ENCODE peak calls at places on chromosomes 1 and 21, in ten cellular contexts. H is OCI-LY7, Z is esophagus squamous epithelium, I is HL-60, E is tibial artery, N is AG09309, Y is A673, B is astrocyte of the spinal cord, W is GM12865, T is transverse colon. S is an unnamed sample.

GRCh38 chr21:22609802-22610201 is 1611.6 kb downstream of the NCAM2 start:
- DNase-seq in H (no peak), Z (no peak), W (no peak), E (no peak), N (no peak), B (no peak), Y (no peak), I (no peak), T (no peak), S (no peak)

GRCh38 chr1:168960595-168960994 is 145.9 kb upstream of the ATP1B1 start:
- DNase-seq in Z (no peak), H (no peak), Y (no peak), I (no peak), W (no peak), E (no peak), N (no peak), B (no peak), T (peak; percentile 35), S (no peak)

GRCh38 chr1:40898434-40898900 is 36.3 kb upstream of the CITED4 start:
- DNase-seq in I (no peak), Z (no peak), N (no peak), H (no peak), W (peak; percentile 65), T (no peak), Y (no peak), E (no peak), B (peak; percentile 23), S (no peak)

GRCh38 chr1:211326140-211326527 is 499 bp upstream of the TRAF5 start:
- DNase-seq in Y (no peak), N (no peak), B (no peak), W (no peak), Z (no peak), E (no peak), T (no peak), H (no peak), I (no peak), S (no peak)

GRCh38 chr1:40313329-40313957 is 3.6 kb downstream of the COL9A2 start:
- DNase-seq in I (no peak), W (peak; percentile 69), Z (no peak), N (no peak), T (no peak), B (no peak), Y (no peak), E (no peak), H (peak; percentile 71), S (no peak)

GRCh38 chr1:40341509-40342380 is 24.7 kb upstream of the COL9A2 start:
- DNase-seq in Z (no peak), N (no peak), I (no peak), W (peak; percentile 32), B (no peak), E (no peak), T (no peak), Y (no peak), H (peak; percentile 50), S (no peak)

GRCh38 chr1:210496063-210496462 is 167.4 kb downstream of the HHAT start:
- DNase-seq in Y (no peak), N (peak; percentile 32), Z (no peak), B (peak; percentile 86), T (no peak), E (no peak), H (no peak), I (no peak), W (no peak), S (no peak)

GRCh38 chr1:225603538-225604354 is 49.2 kb downstream of the ENAH start:
- DNase-seq in H (no peak), N (no peak), Z (no peak), E (no peak), I (no peak), W (no peak), B (peak; percentile 78), Y (peak; percentile 39), T (no peak), S (no peak)

GRCh38 chr21:45019076-45019886 is 55.1 kb upstream of the ADARB1 start:
- DNase-seq in B (no peak), N (no peak), W (no peak), H (no peak), Y (peak; percentile 58), E (peak; percentile 93), T (peak; percentile 8), I (no peak), Z (no peak), S (no peak)

GRCh38 chr1:56235909-56236510 is 343.4 kb downstream of the PLPP3 start:
- DNase-seq in H (no peak), N (no peak), B (no peak), T (no peak), E (no peak), Z (no peak), W (no peak), I (no peak), Y (no peak), S (no peak)

GRCh38 chr1:36476945-36477344 is 5.8 kb downstream of the CSF3R start:
- DNase-seq in W (no peak), T (no peak), N (no peak), Y (no peak), B (no peak), E (no peak), I (no peak), Z (no peak), H (no peak), S (no peak)

GRCh38 chr1:153293480-153293775 is 19.3 kb downstream of the PGLYRP3 start:
- DNase-seq in Z (no peak), H (no peak), N (no peak), T (no peak), W (no peak), Y (no peak), B (no peak), E (no peak), I (no peak), S (no peak)

GRCh38 chr21:45856940-45857339 is 124.6 kb upstream of the COL6A1 start:
- DNase-seq in B (no peak), I (no peak), T (no peak), Y (no peak), H (no peak), N (no peak), E (no peak), Z (no peak), W (no peak), S (no peak)

GRCh38 chr1:15056515-15057285 is 96.8 kb upstream of the TMEM51 start:
- DNase-seq in T (no peak), Y (no peak), N (peak; percentile 11), E (no peak), I (no peak), Z (no peak), W (no peak), H (no peak), B (peak; percentile 43), S (no peak)

GRCh38 chr1:247111259-247111635 is 7.1 kb upstream of the ZNF669 start:
- DNase-seq in W (no peak), B (no peak), Z (no peak), Y (no peak), I (no peak), N (no peak), T (no peak), E (no peak), H (no peak), S (no peak)
- H3K4me3 ChIP-seq in W (no peak overlapping the region), B (peak overlapping the region; percentile 49), Z (peak overlapping the region; percentile 60), Y (peak overlapping the region; percentile 55), I (peak overlapping the region; percentile 38), N (peak overlapping the region; percentile 60), T (peak overlapping the region; percentile 78), E (peak overlapping the region; percentile 74), H (no peak overlapping the region), S (peak overlapping the region; percentile 17)

GRCh38 chr1:6822530-6823359 is 37.5 kb downstream of the CAMTA1 start:
- DNase-seq in Z (no peak), B (no peak), E (no peak), T (peak; percentile 61), H (no peak), N (no peak), W (peak; percentile 63), I (no peak), Y (peak; percentile 70), S (peak; percentile 18)
- TF ChIP-seq CTCF in Z (no peak), B (no peak), E (no peak), T (no peak), H (no peak), N (no peak), W (no peak), I (no peak), Y (no peak), S (no peak)

GRCh38 chr1:77824694-77825355 is 45.4 kb downstream of the MIGA1 start:
- DNase-seq in W (no peak), H (peak; percentile 60), E (no peak), Y (no peak), B (no peak), N (no peak), I (no peak), Z (no peak), T (no peak), S (no peak)
- H3K4me3 ChIP-seq in W (no peak overlapping the region), H (no peak overlapping the region), E (no peak overlapping the region), Y (no peak overlapping the region), B (no peak overlapping the region), N (no peak overlapping the region), I (no peak overlapping the region), Z (no peak overlapping the region), T (no peak overlapping the region), S (no peak overlapping the region)

GRCh38 chr21:15831497-15831896 is 101.7 kb downstream of the USP25 start:
- DNase-seq in T (no peak), N (no peak), B (no peak), H (no peak), I (no peak), W (no peak), Y (no peak), Z (no peak), E (no peak), S (no peak)

GRCh38 chr21:15823486-15824150 is 93.8 kb downstream of the USP25 start:
- DNase-seq in Z (no peak), W (no peak), N (no peak), I (no peak), E (no peak), T (no peak), H (no peak), B (no peak), Y (no peak), S (no peak)

GRCh38 chr21:15826908-15827601 is 97.3 kb downstream of the USP25 start:
- DNase-seq in N (no peak), Z (no peak), Y (no peak), I (no peak), B (no peak), W (no peak), T (no peak), E (no peak), H (no peak), S (no peak)

GRCh38 chr21:15825699-15826098 is 95.9 kb downstream of the USP25 start:
- DNase-seq in H (no peak), E (no peak), N (no peak), T (no peak), Y (no peak), I (no peak), B (no peak), W (no peak), Z (no peak), S (no peak)

DNA sequence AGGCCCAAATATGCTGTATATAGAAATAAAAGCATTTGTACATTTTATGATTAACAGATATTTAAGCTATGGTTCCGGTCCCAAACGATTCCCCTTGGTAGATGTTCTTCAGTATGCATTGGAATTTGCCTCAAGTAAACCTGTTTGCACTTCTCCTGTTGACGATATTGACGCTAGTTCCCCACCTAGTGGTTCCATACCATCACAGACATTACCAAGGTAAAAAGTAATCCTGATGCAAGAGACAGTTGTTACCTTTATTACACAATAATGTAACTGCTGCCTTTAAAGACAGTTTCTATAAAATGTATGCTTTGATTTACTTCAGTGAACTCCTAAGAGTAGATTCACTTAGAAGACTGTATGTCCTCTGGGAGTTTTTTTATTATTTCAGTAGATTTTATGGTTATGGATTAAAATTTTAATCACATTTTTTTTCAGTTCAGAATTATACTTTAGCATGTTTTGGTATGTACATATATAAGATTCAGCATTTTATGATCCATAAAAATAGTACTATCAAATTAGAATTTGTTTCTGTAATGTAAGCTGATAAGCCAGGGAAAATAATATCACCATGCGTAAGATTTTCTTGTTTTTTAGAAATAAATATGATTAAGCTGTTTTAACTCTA is 96.5 kb downstream of the USP25 start:
- DNase-seq in I (peak; percentile 25), T (peak; percentile 26), N (no peak), B (peak; percentile 45), Z (no peak), E (no peak), H (peak; percentile 36), Y (peak; percentile 60), W (peak; percentile 64), S (peak; percentile 3)
- TF ChIP-seq CTCF in I (no peak), T (peak; percentile 50), N (peak; percentile 47), B (peak; percentile 61), Z (peak; percentile 56), E (no peak), H (peak; percentile 76), Y (peak; percentile 65), W (peak; percentile 53), S (peak; percentile 38)